ENCODE peak calls at places on chromosome X, in ten cellular contexts. One of them, this sample, is unnamed.

GRCh38 chrX:124502144-124502543 is 155.8 kb downstream of the SH2D1A start:
- ATAC-seq in effector memory CD8-positive, alpha-beta T cell: no peak
- ATAC-seq in gastrocnemius medialis: no peak
- ATAC-seq in HepG2: no peak
- ATAC-seq in mucosa of descending colon: no peak
- ATAC-seq in right cardiac atrium: no peak
- ATAC-seq in T-helper 17 cell: no peak
- ATAC-seq in GM12878: no peak
- ATAC-seq in activated CD8-positive, alpha-beta T cell treated with anti-CD3 and anti-CD28 coated beads, Interleukin-2, amount 10 ng/mL, durations not matched to agents 7 days and 5 days: no peak
- ATAC-seq in CD8-positive, alpha-beta T cell: no peak
- ATAC-seq in this sample: no peak

GRCh38 chrX:139844163-139844562 is 88.7 kb downstream of the ATP11C start:
- ATAC-seq in CD8-positive, alpha-beta T cell: no peak
- ATAC-seq in mucosa of descending colon: peak; percentile 63
- ATAC-seq in effector memory CD8-positive, alpha-beta T cell: no peak
- ATAC-seq in gastrocnemius medialis: no peak
- ATAC-seq in GM12878: peak; percentile 87
- ATAC-seq in HepG2: no peak
- ATAC-seq in T-helper 17 cell: no peak
- ATAC-seq in right cardiac atrium: no peak
- ATAC-seq in activated CD8-positive, alpha-beta T cell treated with anti-CD3 and anti-CD28 coated beads, Interleukin-2, amount 10 ng/mL, durations not matched to agents 7 days and 5 days: no peak
- ATAC-seq in this sample: peak; percentile 82

GRCh38 chrX:63751481-63751880 is 33.5 kb downstream of the ARHGEF9 start:
- ATAC-seq in mucosa of descending colon: no peak
- ATAC-seq in T-helper 17 cell: no peak
- ATAC-seq in gastrocnemius medialis: no peak
- ATAC-seq in effector memory CD8-positive, alpha-beta T cell: no peak
- ATAC-seq in activated CD8-positive, alpha-beta T cell treated with anti-CD3 and anti-CD28 coated beads, Interleukin-2, amount 10 ng/mL, durations not matched to agents 7 days and 5 days: no peak
- ATAC-seq in right cardiac atrium: no peak
- ATAC-seq in CD8-positive, alpha-beta T cell: no peak
- ATAC-seq in HepG2: no peak
- ATAC-seq in GM12878: no peak
- ATAC-seq in this sample: no peak

GRCh38 chrX:48569958-48570357 is 4.3 kb upstream of the RBM3 start:
- ATAC-seq in activated CD8-positive, alpha-beta T cell treated with anti-CD3 and anti-CD28 coated beads, Interleukin-2, amount 10 ng/mL, durations not matched to agents 7 days and 5 days: no peak
- ATAC-seq in right cardiac atrium: no peak
- ATAC-seq in CD8-positive, alpha-beta T cell: no peak
- ATAC-seq in GM12878: peak; percentile 64
- ATAC-seq in HepG2: no peak
- ATAC-seq in effector memory CD8-positive, alpha-beta T cell: no peak
- ATAC-seq in gastrocnemius medialis: no peak
- ATAC-seq in T-helper 17 cell: no peak
- ATAC-seq in mucosa of descending colon: no peak
- ATAC-seq in this sample: peak; percentile 41

GRCh38 chrX:41265615-41266014 is 68.3 kb upstream of the DDX3X start:
- ATAC-seq in effector memory CD8-positive, alpha-beta T cell: peak; percentile 95
- ATAC-seq in CD8-positive, alpha-beta T cell: peak; percentile 98
- ATAC-seq in activated CD8-positive, alpha-beta T cell treated with anti-CD3 and anti-CD28 coated beads, Interleukin-2, amount 10 ng/mL, durations not matched to agents 7 days and 5 days: peak; percentile 98
- ATAC-seq in GM12878: no peak
- ATAC-seq in right cardiac atrium: no peak
- ATAC-seq in HepG2: peak; percentile 53
- ATAC-seq in T-helper 17 cell: peak; percentile 99
- ATAC-seq in mucosa of descending colon: peak; percentile 42
- ATAC-seq in gastrocnemius medialis: peak; percentile 96
- ATAC-seq in this sample: peak; percentile 36

GRCh38 chrX:38929966-38930421 is 128.7 kb downstream of the MID1IP1 start:
- ATAC-seq in activated CD8-positive, alpha-beta T cell treated with anti-CD3 and anti-CD28 coated beads, Interleukin-2, amount 10 ng/mL, durations not matched to agents 7 days and 5 days: no peak
- ATAC-seq in effector memory CD8-positive, alpha-beta T cell: no peak
- ATAC-seq in T-helper 17 cell: no peak
- ATAC-seq in CD8-positive, alpha-beta T cell: no peak
- ATAC-seq in GM12878: no peak
- ATAC-seq in mucosa of descending colon: no peak
- ATAC-seq in HepG2: no peak
- ATAC-seq in right cardiac atrium: peak; percentile 42
- ATAC-seq in gastrocnemius medialis: peak; percentile 96
- ATAC-seq in this sample: peak; percentile 32

GRCh38 chrX:150234126-150234525 is 129.0 kb upstream of the MAMLD1 start:
- ATAC-seq in mucosa of descending colon: no peak
- ATAC-seq in CD8-positive, alpha-beta T cell: no peak
- ATAC-seq in gastrocnemius medialis: no peak
- ATAC-seq in effector memory CD8-positive, alpha-beta T cell: no peak
- ATAC-seq in right cardiac atrium: no peak
- ATAC-seq in GM12878: no peak
- ATAC-seq in T-helper 17 cell: no peak
- ATAC-seq in activated CD8-positive, alpha-beta T cell treated with anti-CD3 and anti-CD28 coated beads, Interleukin-2, amount 10 ng/mL, durations not matched to agents 7 days and 5 days: no peak
- ATAC-seq in HepG2: no peak
- ATAC-seq in this sample: no peak

GRCh38 chrX:29285670-29286069 is 698.4 kb downstream of the IL1RAPL1 start:
- ATAC-seq in mucosa of descending colon: no peak
- ATAC-seq in HepG2: no peak
- ATAC-seq in gastrocnemius medialis: no peak
- ATAC-seq in GM12878: no peak
- ATAC-seq in effector memory CD8-positive, alpha-beta T cell: no peak
- ATAC-seq in T-helper 17 cell: no peak
- ATAC-seq in CD8-positive, alpha-beta T cell: no peak
- ATAC-seq in right cardiac atrium: peak; percentile 40
- ATAC-seq in activated CD8-positive, alpha-beta T cell treated with anti-CD3 and anti-CD28 coated beads, Interleukin-2, amount 10 ng/mL, durations not matched to agents 7 days and 5 days: no peak
- ATAC-seq in this sample: no peak

GRCh38 chrX:109873983-109874382 is 128.9 kb upstream of the TMEM164 start:
- ATAC-seq in mucosa of descending colon: no peak
- ATAC-seq in effector memory CD8-positive, alpha-beta T cell: no peak
- ATAC-seq in GM12878: no peak
- ATAC-seq in gastrocnemius medialis: no peak
- ATAC-seq in T-helper 17 cell: no peak
- ATAC-seq in activated CD8-positive, alpha-beta T cell treated with anti-CD3 and anti-CD28 coated beads, Interleukin-2, amount 10 ng/mL, durations not matched to agents 7 days and 5 days: no peak
- ATAC-seq in right cardiac atrium: no peak
- ATAC-seq in HepG2: no peak
- ATAC-seq in CD8-positive, alpha-beta T cell: no peak
- ATAC-seq in this sample: peak; percentile 71

This sample was measured in esophagus mucosa.